ENCODE peak calls at places on chromosomes 5 and 9, in five cellular contexts. Q is A549, V is GM12878, A is IMR-90, R is K562. S is an unnamed sample.

GRCh38 chr5:53110156-53110555 is 599 bp upstream of the MOCS2 start:
- DNase-seq in A (no peak), V (no peak), Q (no peak), R (peak), S (no peak)

GRCh38 chr9:105681724-105682123 is 12.6 kb upstream of the TMEM38B start:
- DNase-seq in A (peak), Q (peak), V (no peak), R (peak), S (no peak)

GRCh38 chr5:102875672-102876071 is 120.6 kb downstream of the PAM start:
- DNase-seq in A (no peak), Q (no peak), R (no peak), V (no peak), S (no peak)

GRCh38 chr9:128383007-128383753 is 12.0 kb downstream of the URM1 start:
- DNase-seq in A (no peak), R (no peak), V (no peak), Q (no peak), S (no peak)

GRCh38 chr5:181158869-181159268 is 11.5 kb downstream of the OR2V2 start:
- DNase-seq in A (no peak), V (no peak), Q (no peak), R (no peak), S (no peak)

GRCh38 chr9:37035472-37036236 is 1.6 kb upstream of the PAX5 start:
- DNase-seq in V (no peak), Q (no peak), A (no peak), R (no peak), S (peak)

GRCh38 chr9:74887041-74887980 is at the start of gene TRPM6:
- DNase-seq in R (peak), A (peak), Q (peak), V (no peak), S (peak)

GRCh38 chr5:14715481-14715880 is 51.0 kb downstream of the OTULIN start:
- DNase-seq in R (no peak), Q (no peak), A (peak), V (no peak), S (no peak)

GRCh38 chr5:163458778-163459405 is 1.0 kb downstream of the NUDCD2 start:
- DNase-seq in V (no peak), Q (no peak), A (no peak), R (peak), S (no peak)

GRCh38 chr5:1019001-1019651 is 10.5 kb downstream of the NKD2 start:
- DNase-seq in A (no peak), V (no peak), Q (no peak), R (no peak), S (no peak)

GRCh38 chr5:181246276-181247050 is 2.8 kb upstream of the RACK1 start:
- DNase-seq in Q (peak), R (peak), V (no peak), A (peak), S (peak)

GRCh38 chr5:154467655-154468354 is 10.2 kb downstream of the HAND1 start:
- DNase-seq in Q (peak), V (peak), R (peak), A (peak), S (peak)

GRCh38 chr5:179142434-179143198 is 82.4 kb downstream of the ZNF354C start:
- DNase-seq in Q (no peak), V (no peak), A (peak), R (no peak), S (peak)

GRCh38 chr5:15260347-15261278 is 239.4 kb upstream of the FBXL7 start:
- DNase-seq in A (peak), Q (no peak), R (no peak), V (no peak), S (no peak)

GRCh38 chr5:167414611-167415010 is 876.8 kb upstream of the WWC1 start:
- DNase-seq in V (no peak), R (no peak), Q (no peak), A (no peak), S (no peak)

GRCh38 chr5:157761690-157762611 is 18.4 kb downstream of the LSM11 start:
- DNase-seq in R (peak), A (peak), Q (peak), V (no peak), S (peak)

GRCh38 chr5:34941936-34942335 is 12.6 kb downstream of the DNAJC21 start:
- DNase-seq in R (no peak), A (no peak), Q (no peak), V (no peak), S (no peak)

GRCh38 chr5:180143656-180144364 is 65.2 kb downstream of the RASGEF1C start:
- DNase-seq in V (no peak), Q (no peak), R (no peak), A (no peak), S (no peak)

GRCh38 chr5:153523831-153524230 is 33.4 kb downstream of the GRIA1 start:
- DNase-seq in R (no peak), Q (no peak), V (no peak), A (peak), S (no peak)

GRCh38 chr5:171705830-171706229 is 79.8 kb upstream of the SMIM23 start:
- DNase-seq in A (no peak), V (no peak), R (no peak), Q (no peak), S (no peak)

GRCh38 chr9:98235126-98235525 is 20.3 kb downstream of the TBC1D2 start:
- DNase-seq in A (peak), Q (no peak), V (no peak), R (no peak), S (no peak)

GRCh38 chr5:159783731-159784247 is 132.5 kb upstream of the ADRA1B start:
- DNase-seq in A (no peak), Q (no peak), R (no peak), V (no peak), S (no peak)

GRCh38 chr5:66440202-66440680 is 156.0 kb upstream of the MAST4 start:
- DNase-seq in R (no peak), Q (no peak), V (no peak), A (peak), S (no peak)

GRCh38 chr5:63374085-63374484 is 588.2 kb downstream of the HTR1A start:
- DNase-seq in A (no peak), V (no peak), R (no peak), Q (no peak), S (no peak)

GRCh38 chr9:69243116-69243515 is 69.0 kb downstream of the TJP2 start:
- DNase-seq in A (no peak), Q (no peak), V (no peak), R (no peak), S (no peak)

GRCh38 chr5:78527054-78527884 is 121.3 kb downstream of the LHFPL2 start:
- DNase-seq in R (peak), Q (peak), A (peak), V (no peak), S (no peak)

GRCh38 chr5:163496286-163496685 is 9.1 kb upstream of the MAT2B start:
- DNase-seq in Q (no peak), R (no peak), V (no peak), A (peak), S (no peak)

GRCh38 chr9:137945581-137945980 is 68.0 kb downstream of the CACNA1B start:
- DNase-seq in R (no peak), A (no peak), Q (peak), V (no peak), S (no peak)

GRCh38 chr9:74497750-74498615 is 848 bp downstream of the RORB start:
- DNase-seq in Q (peak), R (no peak), A (no peak), V (no peak), S (peak)

GRCh38 chr5:75668988-75669760 is 48.1 kb downstream of the POC5 start:
- DNase-seq in R (peak), Q (peak), V (peak), A (peak), S (no peak)
- TF ChIP-seq RCOR1 in R (peak), Q (no peak), V (peak), A (no peak), S (peak)

GRCh38 chr5:173808079-173808808 is 79.9 kb upstream of the CPEB4 start:
- DNase-seq in V (no peak), A (no peak), R (peak), Q (no peak), S (no peak)
- TF ChIP-seq USF2 in V (no peak), A (no peak), R (no peak), Q (no peak), S (no peak)

GRCh38 chr5:97838214-97838613 is 655.2 kb upstream of the RIOK2 start:
- DNase-seq in A (peak), R (no peak), Q (peak), V (peak), S (no peak)
- TF ChIP-seq RCOR1 in A (no peak), R (no peak), Q (no peak), V (no peak), S (no peak)

DNA sequence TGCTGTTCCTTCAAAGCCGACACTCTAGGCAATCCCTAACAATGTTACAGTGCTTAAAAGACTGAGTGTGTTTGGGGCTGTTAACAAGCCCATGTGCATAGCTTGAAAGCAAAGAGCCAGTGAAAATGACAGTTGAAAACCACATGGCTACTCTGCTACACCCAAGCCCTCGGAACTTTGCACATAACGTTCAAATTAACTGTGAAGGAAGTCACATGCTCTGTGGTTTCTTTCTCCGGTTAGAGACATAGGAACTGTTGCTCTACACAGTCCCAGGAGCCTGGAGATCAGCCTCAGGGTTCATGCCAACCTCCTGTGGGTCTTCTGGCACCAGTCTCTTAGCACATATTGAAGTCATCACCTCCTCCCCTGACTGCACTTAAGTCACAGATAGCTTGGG is 51.1 kb downstream of the C9orf152 start:
- DNase-seq in A (no peak), V (no peak), Q (no peak), R (no peak), S (no peak)
- TF ChIP-seq USF2 in A (no peak), V (peak), Q (no peak), R (no peak), S (no peak)

DNA sequence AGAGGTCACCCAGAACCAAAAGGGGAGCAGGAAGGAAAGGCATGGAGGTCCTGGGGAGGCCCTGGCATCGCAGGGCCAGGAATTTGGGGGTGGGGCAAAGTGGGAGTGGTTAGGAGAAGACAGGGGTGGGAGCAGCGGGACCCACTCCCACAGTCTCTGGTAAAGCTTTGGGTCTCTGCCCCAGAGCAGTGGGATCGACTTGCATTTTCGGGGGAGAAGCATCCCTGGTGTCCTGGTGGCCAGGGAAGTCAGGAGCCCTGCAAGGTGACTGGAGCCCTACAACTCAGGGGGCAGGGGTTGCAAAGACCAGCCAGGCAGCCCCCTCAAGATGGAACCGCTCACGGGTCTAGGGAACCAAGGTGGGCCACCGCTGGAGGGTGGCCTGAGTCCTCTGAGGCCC is 22.4 kb upstream of the GTF3C5 start:
- DNase-seq in R (no peak), V (no peak), A (no peak), Q (no peak), S (no peak)
- TF ChIP-seq RCOR1 in R (no peak), V (no peak), A (no peak), Q (no peak), S (no peak)

GRCh38 chr5:83563631-83564030 is 92.1 kb downstream of the VCAN start:
- DNase-seq in V (no peak), R (no peak), Q (no peak), A (no peak), S (no peak)

GRCh38 chr5:83562817-83563557 is 91.4 kb downstream of the VCAN start:
- DNase-seq in R (no peak), A (peak), Q (no peak), V (no peak), S (no peak)

GRCh38 chr5:83567741-83568530 is 96.4 kb downstream of the VCAN start:
- DNase-seq in V (no peak), R (no peak), Q (no peak), A (peak), S (no peak)

GRCh38 chr5:83562207-83562606 is 90.7 kb downstream of the VCAN start:
- DNase-seq in V (no peak), A (no peak), R (no peak), Q (no peak), S (no peak)

GRCh38 chr5:83564069-83564749 is 92.7 kb downstream of the VCAN start:
- DNase-seq in A (peak), Q (peak), R (peak), V (no peak), S (peak)
- TF ChIP-seq USF2 in A (no peak), Q (no peak), R (no peak), V (no peak), S (no peak)

GRCh38 chr5:10456583-10457562 is 15.2 kb downstream of the ROPN1L start:
- DNase-seq in Q (no peak), R (no peak), V (no peak), A (peak), S (no peak)
- TF ChIP-seq RCOR1 in Q (no peak), R (no peak), V (no peak), A (no peak), S (no peak)

GRCh38 chr9:127199001-127199791 is 65.4 kb upstream of the GARNL3 start:
- DNase-seq in R (peak), A (peak), Q (peak), V (peak), S (peak)
- TF ChIP-seq USF2 in R (no peak), A (no peak), Q (no peak), V (no peak), S (no peak)

GRCh38 chr5:138542120-138542955 is 698 bp downstream of the ETF1 start:
- DNase-seq in V (no peak), Q (no peak), A (peak), R (no peak), S (peak)

GRCh38 chr5:138543730-138544104 is 681 bp upstream of the ETF1 start:
- DNase-seq in R (no peak), V (no peak), A (no peak), Q (no peak), S (peak)

GRCh38 chr5:138545919-138546562 is 3.0 kb upstream of the ETF1 start:
- DNase-seq in Q (no peak), R (no peak), A (peak), V (no peak), S (no peak)

GRCh38 chr5:138542956-138543729 is at the start of gene ETF1:
- DNase-seq in A (peak), Q (peak), V (peak), R (peak), S (peak)

DNA sequence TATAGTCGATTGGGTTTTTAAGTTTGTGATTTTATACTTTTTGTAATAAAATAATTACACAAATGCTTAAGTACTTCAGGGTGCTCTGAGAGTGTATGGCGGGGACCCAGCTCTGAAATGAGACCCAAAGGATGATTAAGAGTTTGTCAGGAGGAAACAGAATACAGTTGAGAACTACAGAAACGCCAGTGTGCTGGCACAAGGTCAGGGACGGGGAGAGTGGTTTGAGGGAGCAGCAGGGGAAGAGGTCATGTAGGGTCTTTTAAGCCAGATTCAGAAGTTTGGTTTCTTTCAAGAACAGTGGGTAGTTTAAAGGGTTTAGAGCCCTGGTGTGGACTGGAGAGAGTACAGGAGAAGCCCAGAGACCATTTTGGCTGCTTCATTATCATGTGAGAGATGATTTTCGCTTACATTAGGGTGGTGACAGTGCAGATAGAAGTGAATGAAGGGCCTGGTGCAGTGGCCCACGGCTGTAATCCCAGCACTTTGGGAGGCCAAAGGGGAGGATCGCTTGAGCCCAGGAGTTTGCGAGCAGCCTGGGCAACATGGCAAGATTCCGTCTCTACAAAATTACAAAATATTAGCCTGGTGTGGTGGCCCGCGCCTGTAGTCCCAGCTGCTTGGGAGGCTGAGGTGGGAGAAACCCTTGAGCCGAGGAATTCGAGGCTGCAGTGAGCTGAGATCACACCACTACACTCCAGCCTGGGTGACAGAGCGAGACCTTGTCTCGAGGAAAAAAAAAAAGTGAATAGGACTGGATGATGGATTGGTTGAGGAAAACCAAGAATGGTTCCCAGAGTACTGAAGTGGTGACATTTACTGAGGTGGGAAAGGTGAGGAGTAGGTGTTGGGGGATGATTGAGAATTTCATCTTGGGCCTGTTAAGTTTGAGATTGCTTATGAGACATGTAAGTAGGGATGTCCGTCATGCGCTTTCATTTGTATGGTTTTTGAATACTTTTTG is 1.4 kb upstream of the ETF1 start:
- DNase-seq in R (peak), A (peak), V (no peak), Q (no peak), S (no peak)
- TF ChIP-seq RCOR1 in R (no peak), A (no peak), V (no peak), Q (no peak), S (no peak)

S was measured in SK-N-SH.